ENCODE peak calls at places on chromosomes 4 and X, in ten cellular contexts. E is DND-41, T is IMR-90, O is OCI-LY7, N is HCT116, D is mammary epithelial cell, G is GM23248, W is hepatocyte, M is fibroblast of lung, A is HepG2. R is an unnamed sample. For H3K4me1, the result is how much of the 10 kb centered on the place peaks cover.

GRCh38 chr4:184907810-184908209 is 82.0 kb upstream of the ACSL1 start:
- DNase-seq in T (no peak), N (no peak), W (no peak), G (no peak), O (no peak), A (no peak), M (no peak), D (peak), E (no peak), R (no peak)

GRCh38 chrX:111519215-111519614 is 7.8 kb downstream of the SERTM2 start:
- DNase-seq in T (peak), M (peak), E (peak), G (no peak), N (no peak), O (no peak), D (no peak), W (peak), A (no peak), R (no peak)

GRCh38 chr4:56745082-56745481 is 64.0 kb upstream of the HOPX start:
- DNase-seq in D (no peak), E (no peak), G (no peak), A (no peak), T (no peak), W (no peak), N (no peak), M (no peak), O (no peak), R (no peak)

GRCh38 chr4:148074462-148074861 is 342.6 kb downstream of the ARHGAP10 start:
- DNase-seq in M (no peak), D (no peak), N (no peak), T (no peak), G (no peak), A (no peak), O (no peak), E (no peak), W (no peak), R (no peak)

GRCh38 chrX:73214366-73215094 is at the start of gene NAP1L2:
- DNase-seq in T (no peak), D (peak), O (no peak), W (peak), M (peak), G (peak), E (no peak), A (no peak), N (no peak), R (no peak)

GRCh38 chr4:101357751-101358150 is 10.4 kb upstream of the PPP3CA start:
- DNase-seq in N (no peak), O (no peak), G (peak), A (no peak), W (no peak), D (no peak), M (peak), E (no peak), T (peak), R (no peak)

GRCh38 chrX:115093206-115093605 is 75.8 kb upstream of the IL13RA2 start:
- DNase-seq in N (no peak), D (peak), W (no peak), T (no peak), G (peak), M (peak), O (no peak), E (no peak), A (no peak), R (no peak)

GRCh38 chr4:187414716-187415115 is 580.9 kb upstream of the ZFP42 start:
- DNase-seq in E (no peak), D (no peak), G (no peak), A (no peak), M (no peak), T (no peak), W (no peak), N (no peak), O (no peak), R (no peak)

GRCh38 chrX:67604979-67605703 is 61.3 kb downstream of the AR start:
- DNase-seq in A (no peak), D (peak), M (peak), G (peak), E (no peak), W (peak), T (peak), N (no peak), O (no peak), R (no peak)

GRCh38 chr4:165929662-165930061 is 56.6 kb downstream of the TLL1 start:
- DNase-seq in G (no peak), A (no peak), N (no peak), D (no peak), T (no peak), O (no peak), W (no peak), M (no peak), E (no peak), R (no peak)

GRCh38 chrX:103831803-103832544 is at the start of gene RAB9B:
- DNase-seq in D (peak), M (peak), W (peak), T (peak), O (no peak), N (no peak), E (peak), A (no peak), G (peak), R (no peak)

GRCh38 chr4:39637572-39638357 is 900 bp downstream of the SMIM14 start:
- DNase-seq in A (peak), W (peak), M (peak), T (peak), N (peak), O (no peak), D (peak), G (peak), E (peak), R (peak)

GRCh38 chr4:140344111-140344510 is 29.3 kb upstream of the SCOC start:
- DNase-seq in E (no peak), W (no peak), O (no peak), M (peak), N (no peak), A (no peak), D (no peak), T (no peak), G (peak), R (no peak)
- H3K4me3 ChIP-seq in E (no peak), W (no peak), O (no peak), M (no peak), N (no peak), A (no peak), D (no peak), T (no peak), G (no peak), R (no peak)

DNA sequence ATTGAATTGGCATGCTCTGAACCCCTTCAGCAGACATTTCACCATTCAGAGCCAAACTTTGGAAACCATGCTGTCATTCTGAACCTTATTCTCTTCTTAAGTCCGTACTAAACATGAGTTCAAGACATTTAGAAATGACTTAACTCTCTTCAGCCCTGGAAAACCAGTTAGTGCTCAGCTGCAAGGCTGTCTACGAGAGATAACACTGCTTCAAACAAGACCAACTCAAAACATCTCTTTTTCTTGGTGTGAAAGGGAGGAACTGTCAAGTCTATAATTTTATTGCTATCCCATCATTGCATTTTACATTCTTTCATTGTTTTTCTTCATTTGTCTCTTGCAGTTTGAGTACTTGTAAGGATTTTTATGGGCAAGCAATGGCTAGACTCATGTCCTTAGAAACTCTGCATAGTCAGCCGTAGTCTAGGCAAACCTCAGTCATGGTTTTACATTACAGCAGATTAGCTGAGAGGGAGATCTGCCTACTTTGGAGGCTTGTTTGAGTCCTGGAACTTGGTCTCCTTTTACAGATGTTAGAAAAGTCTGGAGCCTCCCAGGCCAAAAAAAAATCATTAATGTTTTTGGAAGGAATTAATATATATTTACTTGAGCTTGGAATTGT is 120.5 kb upstream of the JADE1 start:
- DNase-seq in E (no peak), O (no peak), M (no peak), T (no peak), D (no peak), W (no peak), G (no peak), A (no peak), N (no peak), R (no peak)
- H2AFZ ChIP-seq in E (no peak), O (no peak), M (no peak), T (no peak), D (no peak), W (peak), G (no peak), A (no peak), N (no peak), R (peak)

GRCh38 chr4:86965019-86965976 is 30.5 kb downstream of the AFF1 start:
- DNase-seq in M (no peak), O (peak), W (no peak), E (no peak), A (no peak), G (no peak), N (no peak), D (no peak), T (no peak), R (no peak)

GRCh38 chr4:86960557-86960959 is 25.7 kb downstream of the AFF1 start:
- DNase-seq in A (peak), O (peak), G (peak), W (peak), N (no peak), E (peak), T (peak), D (no peak), M (peak), R (peak)

GRCh38 chr4:86961103-86961502 is 26.3 kb downstream of the AFF1 start:
- DNase-seq in N (no peak), D (no peak), G (no peak), E (no peak), O (peak), W (no peak), M (no peak), A (no peak), T (no peak), R (peak)

GRCh38 chr4:86961605-86962295 is 26.9 kb downstream of the AFF1 start:
- DNase-seq in G (peak), N (no peak), E (peak), M (peak), W (peak), O (peak), A (no peak), T (peak), D (no peak), R (peak)

GRCh38 chr4:86963697-86964096 is 28.9 kb downstream of the AFF1 start:
- DNase-seq in T (peak), A (no peak), D (peak), G (peak), E (no peak), M (peak), N (peak), W (no peak), O (no peak), R (no peak)
- H3K4me1 ChIP-seq in T (under half), A (half or more), D (under half), G (under half), E (half or more), M (under half), N (under half), W (under half), O (half or more), R (half or more)

GRCh38 chr4:98558366-98558765 is 100.0 kb downstream of the TSPAN5 start:
- DNase-seq in A (no peak), D (no peak), M (no peak), N (no peak), O (no peak), W (no peak), T (no peak), E (no peak), G (no peak), R (no peak)
- H3K4me3 ChIP-seq in A (no peak), D (no peak), M (no peak), N (no peak), O (no peak), W (no peak), T (no peak), E (no peak), G (no peak), R (no peak)

GRCh38 chr4:114472269-114473032 is 126.2 kb upstream of the UGT8 start:
- DNase-seq in E (no peak), O (no peak), N (no peak), M (no peak), A (no peak), T (no peak), D (no peak), W (no peak), G (no peak), R (no peak)
- H2AFZ ChIP-seq in E (no peak), O (no peak), N (no peak), M (no peak), A (no peak), T (no peak), D (no peak), W (no peak), G (no peak), R (no peak)

GRCh38 chrX:15749642-15750610 is 11.9 kb downstream of the CA5B start:
- DNase-seq in D (no peak), A (no peak), E (no peak), M (peak), G (peak), O (peak), N (no peak), T (peak), W (no peak), R (no peak)
- H3K4me1 ChIP-seq in D (under half), A (under half), E (under half), M (under half), G (under half), O (under half), N (under half), T (under half), W (under half), R (under half)

GRCh38 chr4:143391261-143391660 is 54.6 kb downstream of the GAB1 start:
- DNase-seq in G (no peak), D (no peak), E (no peak), N (no peak), T (no peak), W (no peak), O (peak), A (no peak), M (no peak), R (no peak)

GRCh38 chr4:143390764-143391163 is 54.1 kb downstream of the GAB1 start:
- DNase-seq in A (peak), E (no peak), D (peak), T (no peak), G (no peak), O (peak), W (peak), N (no peak), M (no peak), R (no peak)

GRCh38 chr4:143386812-143387211 is 50.1 kb downstream of the GAB1 start:
- DNase-seq in A (peak), D (no peak), E (no peak), G (peak), O (no peak), M (peak), W (peak), T (peak), N (no peak), R (no peak)

GRCh38 chr4:143391895-143392294 is 55.2 kb downstream of the GAB1 start:
- DNase-seq in M (peak), T (peak), W (no peak), E (no peak), A (no peak), D (no peak), N (no peak), O (no peak), G (peak), R (no peak)

DNA sequence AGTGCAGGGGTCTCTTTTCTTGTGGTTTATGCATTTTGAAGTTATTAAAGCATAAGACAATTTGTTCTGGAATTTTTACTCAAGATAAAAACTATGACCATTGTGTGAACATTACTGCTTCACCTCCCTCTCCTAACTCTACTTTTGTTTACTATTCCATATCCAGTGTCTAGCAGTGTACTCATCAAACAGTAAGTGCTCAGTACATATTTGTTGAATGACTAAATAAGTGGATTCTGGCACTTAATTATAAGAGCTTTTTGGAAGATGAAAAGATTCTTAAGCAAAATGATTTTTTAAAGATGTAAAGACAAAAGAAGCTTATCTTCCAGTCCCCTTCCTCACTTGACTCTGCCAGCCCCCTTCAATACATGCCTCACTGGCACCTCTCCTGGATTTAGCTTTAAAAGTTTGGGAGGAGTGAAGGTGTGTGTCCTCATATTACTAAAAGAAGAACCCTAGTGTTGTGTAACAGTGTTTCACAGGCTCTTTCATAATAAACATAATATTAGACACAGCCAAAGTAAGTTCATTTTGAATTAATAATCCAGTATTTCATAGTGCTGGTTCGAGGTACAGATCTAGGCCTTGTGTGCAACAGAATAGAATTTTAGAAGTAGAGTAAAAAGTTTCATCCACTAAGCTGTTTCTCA is 53.0 kb downstream of the GAB1 start:
- DNase-seq in N (no peak), M (peak), D (peak), T (peak), E (no peak), W (no peak), O (no peak), G (peak), A (peak), R (no peak)
- H3K4me3 ChIP-seq in N (no peak), M (no peak), D (no peak), T (no peak), E (no peak), W (no peak), O (peak), G (peak), A (no peak), R (no peak)